ENCODE peak calls at places on chromosomes 1 and 21, in nine cellular contexts. One of them, this sample, is unnamed.

GRCh38 chr1:27299385-27300252 is 22.3 kb upstream of the TMEM222 start:
- DNase-seq in lower lobe of right lung: peak; percentile 51
- DNase-seq in testis: peak; percentile 58
- DNase-seq in GM23338: peak; percentile 64
- DNase-seq in uterus: peak; percentile 86
- DNase-seq in gastrocnemius medialis: peak; percentile 44
- DNase-seq in thoracic aorta: no peak
- DNase-seq in upper lobe of right lung: no peak
- DNase-seq in fibroblast of lung: peak; percentile 99
- DNase-seq in this sample: peak; percentile 98

GRCh38 chr1:181918893-181919728 is 142.4 kb downstream of the ZNF648 start:
- DNase-seq in lower lobe of right lung: no peak
- DNase-seq in testis: no peak
- DNase-seq in GM23338: peak; percentile 35
- DNase-seq in uterus: no peak
- DNase-seq in gastrocnemius medialis: no peak
- DNase-seq in thoracic aorta: no peak
- DNase-seq in upper lobe of right lung: no peak
- DNase-seq in fibroblast of lung: no peak
- DNase-seq in this sample: no peak

GRCh38 chr21:26032263-26032662 is 138.3 kb downstream of the APP start:
- DNase-seq in lower lobe of right lung: no peak
- DNase-seq in testis: no peak
- DNase-seq in GM23338: no peak
- DNase-seq in uterus: no peak
- DNase-seq in gastrocnemius medialis: no peak
- DNase-seq in thoracic aorta: no peak
- DNase-seq in upper lobe of right lung: no peak
- DNase-seq in fibroblast of lung: peak; percentile 6
- DNase-seq in this sample: no peak

GRCh38 chr1:155128755-155129473 is 1.2 kb downstream of the EFNA1 start:
- DNase-seq in lower lobe of right lung: peak; percentile 55
- DNase-seq in testis: no peak
- DNase-seq in GM23338: peak; percentile 65
- DNase-seq in uterus: peak; percentile 52
- DNase-seq in gastrocnemius medialis: no peak
- DNase-seq in thoracic aorta: no peak
- DNase-seq in upper lobe of right lung: peak; percentile 72
- DNase-seq in fibroblast of lung: no peak
- DNase-seq in this sample: no peak

GRCh38 chr1:26739251-26739914 is 43.6 kb downstream of the ARID1A start:
- DNase-seq in lower lobe of right lung: no peak
- DNase-seq in testis: no peak
- DNase-seq in GM23338: no peak
- DNase-seq in uterus: no peak
- DNase-seq in gastrocnemius medialis: no peak
- DNase-seq in thoracic aorta: no peak
- DNase-seq in upper lobe of right lung: no peak
- DNase-seq in fibroblast of lung: no peak
- DNase-seq in this sample: no peak

GRCh38 chr1:84698718-84699117 is 8.5 kb upstream of the SSX2IP start:
- DNase-seq in lower lobe of right lung: no peak
- DNase-seq in testis: no peak
- DNase-seq in GM23338: no peak
- DNase-seq in uterus: no peak
- DNase-seq in gastrocnemius medialis: no peak
- DNase-seq in thoracic aorta: no peak
- DNase-seq in upper lobe of right lung: no peak
- DNase-seq in fibroblast of lung: peak; percentile 88
- DNase-seq in this sample: no peak

GRCh38 chr1:167345386-167345733 is 124.7 kb downstream of the POU2F1 start:
- DNase-seq in lower lobe of right lung: no peak
- DNase-seq in testis: no peak
- DNase-seq in GM23338: no peak
- DNase-seq in uterus: no peak
- DNase-seq in gastrocnemius medialis: no peak
- DNase-seq in thoracic aorta: no peak
- DNase-seq in upper lobe of right lung: no peak
- DNase-seq in fibroblast of lung: peak; percentile 5
- DNase-seq in this sample: no peak

GRCh38 chr1:164417016-164417704 is 141.8 kb upstream of the PBX1 start:
- DNase-seq in lower lobe of right lung: no peak
- DNase-seq in testis: no peak
- DNase-seq in GM23338: peak; percentile 55
- DNase-seq in uterus: no peak
- DNase-seq in gastrocnemius medialis: no peak
- DNase-seq in thoracic aorta: no peak
- DNase-seq in upper lobe of right lung: no peak
- DNase-seq in fibroblast of lung: no peak
- DNase-seq in this sample: no peak

GRCh38 chr21:31529406-31529805 is 130.1 kb upstream of the SOD1 start:
- DNase-seq in lower lobe of right lung: no peak
- DNase-seq in testis: no peak
- DNase-seq in GM23338: no peak
- DNase-seq in uterus: no peak
- DNase-seq in gastrocnemius medialis: no peak
- DNase-seq in thoracic aorta: no peak
- DNase-seq in upper lobe of right lung: no peak
- DNase-seq in fibroblast of lung: no peak
- DNase-seq in this sample: no peak

GRCh38 chr1:221781102-221781744 is 39.3 kb upstream of the DUSP10 start:
- DNase-seq in lower lobe of right lung: peak; percentile 64
- DNase-seq in testis: no peak
- DNase-seq in GM23338: no peak
- DNase-seq in uterus: no peak
- DNase-seq in gastrocnemius medialis: no peak
- DNase-seq in thoracic aorta: no peak
- DNase-seq in upper lobe of right lung: peak; percentile 69
- DNase-seq in fibroblast of lung: peak; percentile 24
- DNase-seq in this sample: no peak

GRCh38 chr1:19123837-19124236 is 86.2 kb downstream of the UBR4 start:
- DNase-seq in lower lobe of right lung: no peak
- DNase-seq in testis: no peak
- DNase-seq in GM23338: no peak
- DNase-seq in uterus: no peak
- DNase-seq in gastrocnemius medialis: no peak
- DNase-seq in thoracic aorta: no peak
- DNase-seq in upper lobe of right lung: no peak
- DNase-seq in fibroblast of lung: no peak
- DNase-seq in this sample: no peak

GRCh38 chr1:6580119-6580587 is 359 bp downstream of the ZBTB48 start:
- DNase-seq in lower lobe of right lung: no peak
- DNase-seq in testis: no peak
- DNase-seq in GM23338: no peak
- DNase-seq in uterus: no peak
- DNase-seq in gastrocnemius medialis: no peak
- DNase-seq in thoracic aorta: no peak
- DNase-seq in upper lobe of right lung: no peak
- DNase-seq in fibroblast of lung: no peak
- DNase-seq in this sample: no peak

GRCh38 chr1:163706915-163707314 is 385.2 kb downstream of the NUF2 start:
- DNase-seq in lower lobe of right lung: no peak
- DNase-seq in testis: no peak
- DNase-seq in GM23338: no peak
- DNase-seq in uterus: no peak
- DNase-seq in gastrocnemius medialis: no peak
- DNase-seq in thoracic aorta: no peak
- DNase-seq in upper lobe of right lung: no peak
- DNase-seq in fibroblast of lung: no peak
- DNase-seq in this sample: no peak

GRCh38 chr1:143720087-143721023 is 251.4 kb downstream of the FAM72C start:
- DNase-seq in lower lobe of right lung: peak; percentile 63
- DNase-seq in testis: peak; percentile 17
- DNase-seq in GM23338: peak; percentile 74
- DNase-seq in uterus: no peak
- DNase-seq in gastrocnemius medialis: no peak
- DNase-seq in thoracic aorta: no peak
- DNase-seq in upper lobe of right lung: peak; percentile 76
- DNase-seq in fibroblast of lung: no peak
- DNase-seq in this sample: no peak

GRCh38 chr1:3444736-3445135 is 9.7 kb upstream of the ARHGEF16 start:
- DNase-seq in lower lobe of right lung: no peak
- DNase-seq in testis: no peak
- DNase-seq in GM23338: no peak
- DNase-seq in uterus: no peak
- DNase-seq in gastrocnemius medialis: no peak
- DNase-seq in thoracic aorta: no peak
- DNase-seq in upper lobe of right lung: no peak
- DNase-seq in fibroblast of lung: no peak
- DNase-seq in this sample: no peak

GRCh38 chr1:66996018-66996682 is 57.8 kb downstream of the SLC35D1 start:
- DNase-seq in lower lobe of right lung: no peak
- DNase-seq in testis: peak; percentile 72
- DNase-seq in GM23338: peak; percentile 85
- DNase-seq in uterus: peak; percentile 49
- DNase-seq in gastrocnemius medialis: no peak
- DNase-seq in thoracic aorta: peak; percentile 9
- DNase-seq in upper lobe of right lung: no peak
- DNase-seq in fibroblast of lung: peak; percentile 62
- DNase-seq in this sample: no peak

GRCh38 chr21:24225432-24225831 is 1381.8 kb downstream of the MRPL39 start:
- DNase-seq in lower lobe of right lung: no peak
- DNase-seq in testis: no peak
- DNase-seq in GM23338: no peak
- DNase-seq in uterus: no peak
- DNase-seq in gastrocnemius medialis: no peak
- DNase-seq in thoracic aorta: no peak
- DNase-seq in upper lobe of right lung: no peak
- DNase-seq in fibroblast of lung: peak; percentile 40
- DNase-seq in this sample: no peak

DNA sequence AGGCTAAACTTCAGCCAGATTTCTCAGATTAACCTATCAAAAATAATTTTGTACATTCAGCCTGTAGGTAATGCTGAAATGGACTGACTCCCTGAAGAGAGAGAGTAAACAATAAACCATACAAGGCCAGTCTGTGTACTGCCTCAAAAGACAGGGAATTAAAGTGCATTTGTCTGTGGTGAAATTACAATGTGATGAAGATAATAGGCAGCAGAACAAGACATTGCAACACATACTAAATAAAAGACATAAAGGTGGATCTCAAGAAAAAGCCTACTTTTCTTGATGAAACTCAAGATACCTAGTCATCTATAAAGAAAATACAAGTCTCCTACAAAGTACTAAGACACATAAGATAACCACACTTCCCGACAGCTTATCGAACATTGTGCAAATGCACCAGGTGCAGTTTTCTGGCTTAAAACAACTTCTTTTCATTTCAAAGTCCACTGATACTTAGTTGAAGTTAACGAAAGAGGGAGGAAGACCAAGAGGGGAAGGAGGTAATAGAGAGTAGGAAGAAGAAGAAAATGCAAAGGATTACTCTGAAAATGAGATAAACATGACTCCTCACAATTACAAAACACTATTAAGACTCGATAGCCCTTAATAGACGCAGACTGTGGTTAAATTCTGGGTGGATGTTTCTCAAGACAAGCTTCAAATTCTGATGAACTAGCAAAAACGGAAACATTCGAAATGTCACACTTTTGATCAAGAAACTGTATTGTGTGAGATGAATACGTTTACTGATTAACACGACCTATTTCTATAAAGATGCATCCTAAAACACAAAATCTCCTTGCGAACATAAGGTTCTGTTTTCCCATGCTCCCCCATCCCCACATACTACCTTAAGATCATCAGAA is 2.0 kb downstream of the HNRNPR start:
- DNase-seq in lower lobe of right lung: no peak
- DNase-seq in testis: no peak
- DNase-seq in GM23338: no peak
- DNase-seq in uterus: no peak
- DNase-seq in gastrocnemius medialis: no peak
- DNase-seq in thoracic aorta: no peak
- DNase-seq in upper lobe of right lung: no peak
- DNase-seq in fibroblast of lung: peak; percentile 17
- DNase-seq in this sample: no peak
- H3K27ac ChIP-seq in lower lobe of right lung: peak overlapping the region; percentile 95
- H3K27ac ChIP-seq in testis: peak overlapping the region; percentile 17
- H3K27ac ChIP-seq in GM23338: no peak overlapping the region
- H3K27ac ChIP-seq in uterus: peak overlapping the region; percentile 99
- H3K27ac ChIP-seq in gastrocnemius medialis: peak overlapping the region; percentile 6
- H3K27ac ChIP-seq in thoracic aorta: no peak overlapping the region
- H3K27ac ChIP-seq in upper lobe of right lung: no peak overlapping the region
- H3K27ac ChIP-seq in fibroblast of lung: peak overlapping the region; percentile 86
- H3K27ac ChIP-seq in this sample: peak overlapping the region; percentile 95

DNA sequence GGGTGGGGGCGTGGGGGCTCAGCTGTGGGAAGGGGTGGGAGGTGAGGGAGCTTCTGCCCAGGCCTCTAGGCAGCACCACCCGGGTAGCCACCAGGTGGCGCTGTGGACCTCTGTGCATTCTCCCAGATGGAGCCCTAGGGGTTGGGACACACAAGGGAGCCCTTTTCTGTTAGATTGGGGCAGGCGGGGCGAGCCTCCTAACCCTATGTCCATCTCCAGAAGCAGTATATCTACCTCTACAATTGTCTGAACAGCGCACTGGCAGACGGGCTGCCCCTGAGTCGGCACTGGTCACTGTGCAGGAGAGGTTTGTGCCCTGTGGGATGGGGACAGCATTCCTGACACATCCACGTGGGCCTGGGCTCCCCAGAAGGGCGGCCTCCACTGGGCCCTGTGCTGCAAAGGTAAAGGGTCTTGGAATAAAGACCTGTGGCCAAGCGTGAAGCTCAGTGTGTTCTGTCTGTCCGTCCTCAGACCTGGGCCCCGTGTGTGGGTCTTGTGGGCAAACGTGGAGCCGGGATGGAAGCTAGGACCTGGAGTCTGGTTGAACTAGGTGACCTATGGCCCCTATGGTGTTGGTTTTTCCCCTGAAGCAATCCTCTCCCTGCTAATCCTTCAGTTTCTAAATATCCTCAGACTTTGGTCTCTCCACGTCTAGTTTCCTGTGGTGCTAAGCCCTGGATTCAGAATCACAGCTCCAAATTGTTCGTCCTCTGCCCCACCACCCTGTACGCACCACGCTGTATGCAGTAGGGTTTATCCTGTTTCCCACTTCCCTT is 4.4 kb upstream of the LGR6 start:
- DNase-seq in lower lobe of right lung: peak; percentile 87
- DNase-seq in testis: peak; percentile 86
- DNase-seq in GM23338: peak; percentile 91
- DNase-seq in uterus: peak; percentile 53
- DNase-seq in gastrocnemius medialis: peak; percentile 35
- DNase-seq in thoracic aorta: no peak
- DNase-seq in upper lobe of right lung: peak; percentile 90
- DNase-seq in fibroblast of lung: peak; percentile 28
- DNase-seq in this sample: no peak
- TF ChIP-seq CTCF in lower lobe of right lung: peak; percentile 91
- TF ChIP-seq CTCF in testis: peak; percentile 95
- TF ChIP-seq CTCF in GM23338: peak; percentile 85
- TF ChIP-seq CTCF in uterus: peak; percentile 57
- TF ChIP-seq CTCF in gastrocnemius medialis: peak; percentile 77
- TF ChIP-seq CTCF in thoracic aorta: peak; percentile 96
- TF ChIP-seq CTCF in upper lobe of right lung: peak; percentile 92
- TF ChIP-seq CTCF in fibroblast of lung: peak; percentile 62
- TF ChIP-seq CTCF in this sample: peak; percentile 76

GRCh38 chr21:37338671-37339526 is 27.7 kb upstream of the DYRK1A start:
- DNase-seq in lower lobe of right lung: no peak
- DNase-seq in testis: no peak
- DNase-seq in GM23338: no peak
- DNase-seq in uterus: peak; percentile 63
- DNase-seq in gastrocnemius medialis: peak; percentile 70
- DNase-seq in thoracic aorta: peak; percentile 26
- DNase-seq in upper lobe of right lung: no peak
- DNase-seq in fibroblast of lung: peak; percentile 92
- DNase-seq in this sample: peak; percentile 88
- H3K4me3 ChIP-seq in lower lobe of right lung: no peak overlapping the region
- H3K4me3 ChIP-seq in testis: no peak overlapping the region
- H3K4me3 ChIP-seq in GM23338: no peak overlapping the region
- H3K4me3 ChIP-seq in uterus: no peak overlapping the region
- H3K4me3 ChIP-seq in gastrocnemius medialis: peak overlapping the region; percentile 40
- H3K4me3 ChIP-seq in thoracic aorta: peak overlapping the region; percentile 37
- H3K4me3 ChIP-seq in upper lobe of right lung: peak overlapping the region; percentile 8
- H3K4me3 ChIP-seq in fibroblast of lung: no peak overlapping the region
- H3K4me3 ChIP-seq in this sample: no peak overlapping the region

GRCh38 chr1:89609339-89609725 is 23.6 kb upstream of the LRRC8C start:
- DNase-seq in lower lobe of right lung: no peak
- DNase-seq in testis: no peak
- DNase-seq in GM23338: no peak
- DNase-seq in uterus: no peak
- DNase-seq in gastrocnemius medialis: no peak
- DNase-seq in thoracic aorta: no peak
- DNase-seq in upper lobe of right lung: no peak
- DNase-seq in fibroblast of lung: no peak
- DNase-seq in this sample: no peak
- H3K27ac ChIP-seq in lower lobe of right lung: peak overlapping the region; percentile 33
- H3K27ac ChIP-seq in testis: peak overlapping the region; percentile 28
- H3K27ac ChIP-seq in GM23338: no peak overlapping the region
- H3K27ac ChIP-seq in uterus: no peak overlapping the region
- H3K27ac ChIP-seq in gastrocnemius medialis: peak overlapping the region; percentile 54
- H3K27ac ChIP-seq in thoracic aorta: no peak overlapping the region
- H3K27ac ChIP-seq in upper lobe of right lung: peak overlapping the region; percentile 43
- H3K27ac ChIP-seq in fibroblast of lung: no peak overlapping the region
- H3K27ac ChIP-seq in this sample: no peak overlapping the region

This sample was measured in RWPE2.